ENCODE peak calls at places on chromosomes 6 and 20, in five cellular contexts. N, Y, A, K and G are unnamed samples.
A peak's percentile ranks its signal among the peaks of the same experiment; 100 is the strongest.

GRCh38 chr20:16005612-16006493 is 567.4 kb downstream of the KIF16B start:
- DNase-seq in Y (no peak), K (no peak), A (no peak), N (no peak), G (no peak)

GRCh38 chr6:34912715-34913464 is 23.8 kb downstream of the ANKS1A start:
- DNase-seq in Y (peak; percentile 80), A (no peak), N (no peak), K (peak; percentile 83), G (peak; percentile 41)

GRCh38 chr6:25089442-25089841 is 153.7 kb upstream of the RIPOR2 start:
- DNase-seq in K (no peak), N (no peak), A (no peak), Y (no peak), G (no peak)

GRCh38 chr20:41087777-41088176 is 49.6 kb upstream of the PLCG1 start:
- DNase-seq in N (no peak), A (no peak), K (no peak), Y (no peak), G (no peak)

GRCh38 chr6:20455175-20456075 is 53.7 kb downstream of the E2F3 start:
- DNase-seq in N (no peak), Y (no peak), K (peak; percentile 22), A (no peak), G (no peak)

GRCh38 chr6:93407186-93407585 is 12.2 kb downstream of the EPHA7 start:
- DNase-seq in K (peak; percentile 54), A (no peak), Y (no peak), N (no peak), G (no peak)

GRCh38 chr6:84976516-84977420 is 212.4 kb upstream of the TBX18 start:
- DNase-seq in K (peak; percentile 83), A (no peak), Y (no peak), N (no peak), G (no peak)

GRCh38 chr20:34791289-34792020 is 34.0 kb downstream of the NCOA6 start:
- DNase-seq in N (no peak), Y (no peak), K (peak; percentile 75), A (no peak), G (no peak)

GRCh38 chr20:8094415-8094818 is 37.6 kb upstream of the PLCB1 start:
- DNase-seq in A (no peak), K (peak; percentile 56), N (peak; percentile 66), Y (no peak), G (no peak)

GRCh38 chr6:18323935-18324707 is 59.8 kb upstream of the DEK start:
- DNase-seq in Y (peak; percentile 45), K (peak; percentile 58), A (no peak), N (no peak), G (peak; percentile 68)

GRCh38 chr6:79665725-79666551 is 34.8 kb downstream of the SH3BGRL2 start:
- DNase-seq in Y (no peak), A (no peak), K (no peak), N (no peak), G (no peak)

GRCh38 chr6:112409311-112409710 is 62.2 kb downstream of the RFPL4B start:
- DNase-seq in N (no peak), K (no peak), Y (no peak), A (no peak), G (no peak)

GRCh38 chr20:35431621-35432429 is 6.2 kb downstream of the GDF5 start:
- DNase-seq in K (no peak), Y (no peak), N (no peak), A (no peak), G (no peak)

GRCh38 chr6:54710430-54710829 is 136.1 kb upstream of the FAM83B start:
- DNase-seq in N (no peak), Y (no peak), K (no peak), A (no peak), G (no peak)

GRCh38 chr20:21291026-21291425 is 12.1 kb upstream of the XRN2 start:
- DNase-seq in N (no peak), Y (no peak), A (no peak), K (no peak), G (no peak)

DNA sequence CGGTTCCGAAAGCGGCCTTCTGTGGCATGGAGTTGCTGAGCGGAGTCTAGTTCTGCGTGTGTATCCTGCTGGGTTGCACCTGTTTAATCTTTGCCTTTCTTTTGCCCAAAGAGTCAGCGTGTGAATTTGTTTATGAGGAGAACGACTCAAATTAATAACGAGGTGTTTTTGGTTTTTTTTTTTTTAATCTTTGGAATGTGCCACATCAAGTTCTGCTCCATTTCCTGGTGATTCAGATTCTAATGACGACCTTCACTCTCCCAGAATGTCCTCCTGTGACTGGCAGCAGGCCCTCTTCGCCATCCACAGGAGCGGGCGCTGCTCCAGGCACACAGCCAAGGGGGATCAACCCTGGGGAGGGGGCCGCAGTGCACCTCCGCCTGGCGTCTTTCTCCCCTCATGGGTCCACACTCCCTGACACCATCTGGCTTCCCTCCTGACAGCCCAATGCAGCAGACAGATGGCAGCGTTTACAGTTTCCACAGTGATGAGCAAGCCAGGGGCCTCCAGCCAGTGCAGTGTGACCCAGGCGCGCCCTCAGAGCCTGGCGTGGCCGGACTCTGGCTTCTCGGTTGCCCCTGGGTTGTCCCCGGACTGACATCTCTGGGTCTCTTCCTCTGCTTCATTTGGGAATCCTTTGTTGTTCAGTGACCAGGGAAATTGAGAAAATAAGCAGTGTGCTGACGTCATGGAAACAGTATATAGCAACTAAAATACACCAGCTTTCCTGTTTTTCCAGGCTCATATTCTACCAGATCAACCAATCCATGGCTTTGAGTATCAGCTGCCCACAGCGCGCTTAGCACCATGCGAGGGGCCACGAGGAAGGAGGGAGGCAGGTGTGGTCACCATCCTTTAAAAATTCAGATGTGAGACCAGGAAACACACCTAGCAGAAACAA is 27.4 kb upstream of the AFDN start:
- DNase-seq in A (no peak), N (peak; percentile 65), K (peak; percentile 27), Y (no peak), G (no peak)
- TF ChIP-seq CTCF in A (no peak), N (no peak), K (no peak), Y (no peak), G (no peak)

GRCh38 chr6:169445661-169446581 is 192.3 kb upstream of the THBS2 start:
- DNase-seq in A (no peak), K (no peak), Y (no peak), N (no peak), G (peak; percentile 7)
- TF ChIP-seq CTCF in A (no peak), K (no peak), Y (no peak), N (no peak), G (no peak)

GRCh38 chr6:114638346-114638745 is 295.5 kb upstream of the HS3ST5 start:
- DNase-seq in A (no peak), N (no peak), K (no peak), Y (no peak), G (no peak)
- TF ChIP-seq CTCF in A (no peak), N (no peak), K (no peak), Y (no peak), G (no peak)

DNA sequence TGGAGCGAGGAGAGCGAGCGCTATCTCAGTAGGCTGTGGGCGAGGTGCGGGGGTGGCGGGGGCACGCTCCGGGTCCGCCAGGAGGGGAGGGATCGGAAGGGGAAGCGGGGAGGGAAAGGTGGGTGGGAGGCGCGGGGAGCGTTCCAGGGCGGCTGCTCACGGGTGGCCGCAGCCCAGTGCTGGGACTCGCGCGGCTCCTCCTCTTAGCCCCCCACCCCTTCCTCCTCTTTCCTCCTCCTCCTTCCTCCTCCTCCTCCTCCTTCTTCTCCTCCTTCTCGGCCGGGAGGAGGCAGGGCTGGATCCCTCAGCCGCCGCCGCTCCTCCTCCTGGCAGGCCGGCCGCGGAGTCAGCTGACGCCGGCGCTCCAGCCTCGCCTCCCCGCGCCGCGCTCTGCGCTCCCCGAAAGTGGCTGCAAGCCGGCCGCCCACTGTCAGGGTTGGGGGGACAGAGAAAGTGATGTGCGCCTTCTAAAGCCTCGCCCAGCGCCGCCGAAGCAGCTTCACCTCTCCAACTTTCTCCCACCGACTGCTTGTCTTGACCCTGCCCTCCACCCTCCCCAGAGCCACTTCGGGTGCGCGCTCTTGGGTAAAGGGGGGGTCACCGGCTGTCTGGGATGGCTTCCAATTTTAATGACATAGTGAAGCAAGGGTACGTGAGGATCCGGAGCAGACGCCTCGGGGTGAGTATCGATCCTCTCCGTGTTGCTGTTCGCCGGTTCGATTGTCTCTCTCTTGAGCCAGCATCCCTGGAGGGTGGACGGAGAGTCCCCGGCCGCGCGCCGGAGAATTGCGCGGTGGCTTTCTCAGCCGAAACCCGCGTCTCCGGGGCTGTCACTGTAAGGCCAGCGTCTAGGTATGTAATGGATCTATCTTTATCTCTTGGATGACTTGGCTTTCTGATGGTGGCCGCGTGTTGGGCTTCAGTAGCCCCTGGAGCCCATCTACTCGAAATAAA is at the start of gene DOK5:
- DNase-seq in N (peak; percentile 72), A (no peak), K (peak; percentile 19), Y (no peak), G (peak; percentile 19)
- TF ChIP-seq CTCF in N (no peak), A (no peak), K (no peak), Y (no peak), G (no peak)